ENCODE peak calls at places on chromosomes 6 and 20, in nine cellular contexts. P is CD8-positive, alpha-beta memory T cell; S is CD4-positive, CD25-positive, alpha-beta regulatory T cell; M is right cardiac atrium; F is small intestine; J is mammary epithelial cell; E is hepatocyte; A is cardiac muscle cell; X is ovary. U is an unnamed sample. For H3K4me1, the result is how much of the 10 kb centered on the place peaks cover.

GRCh38 chr6:6220718-6221117 is 99.7 kb downstream of the F13A1 start:
- DNase-seq in P (no peak), M (no peak), J (no peak), A (peak), X (no peak), S (no peak), E (no peak), F (no peak), U (no peak)

GRCh38 chr6:120077489-120077888 is 727.9 kb upstream of the MAN1A1 start:
- DNase-seq in S (no peak), X (no peak), P (no peak), M (peak), F (no peak), J (peak), E (peak), A (peak), U (no peak)

GRCh38 chr6:45724511-45724910 is 291.1 kb downstream of the CLIC5 start:
- DNase-seq in X (no peak), P (no peak), M (peak), J (peak), E (peak), S (no peak), A (no peak), F (peak), U (no peak)

GRCh38 chr20:48201881-48202280 is 416.6 kb upstream of the SULF2 start:
- DNase-seq in S (no peak), M (no peak), E (no peak), J (no peak), A (no peak), F (no peak), P (no peak), X (no peak), U (no peak)

GRCh38 chr20:20561841-20562240 is 150.6 kb downstream of the RALGAPA2 start:
- DNase-seq in M (no peak), J (no peak), A (no peak), S (no peak), E (no peak), X (no peak), P (no peak), F (no peak), U (no peak)

GRCh38 chr20:10137032-10137431 is 81.6 kb upstream of the SNAP25 start:
- DNase-seq in S (no peak), A (no peak), X (no peak), P (no peak), J (no peak), E (no peak), F (no peak), M (no peak), U (no peak)

GRCh38 chr6:23535071-23535470 is 590.9 kb upstream of the NRSN1 start:
- DNase-seq in P (no peak), E (no peak), F (no peak), A (no peak), J (no peak), X (no peak), M (no peak), S (no peak), U (no peak)

GRCh38 chr6:24078200-24078599 is 47.8 kb upstream of the NRSN1 start:
- DNase-seq in A (no peak), P (no peak), J (no peak), M (no peak), E (no peak), F (no peak), X (no peak), S (no peak), U (no peak)

GRCh38 chr6:52995913-52996685 is 1.0 kb upstream of the GSTA4 start:
- DNase-seq in A (peak), F (peak), M (peak), J (peak), P (peak), S (peak), E (peak), X (peak), U (peak)

GRCh38 chr6:42300185-42300584 is 82.5 kb upstream of the MRPS10 start:
- DNase-seq in A (no peak), X (no peak), F (no peak), P (no peak), S (no peak), E (no peak), J (no peak), M (no peak), U (no peak)

GRCh38 chr6:117487831-117488230 is 5.4 kb downstream of the DCBLD1 start:
- DNase-seq in X (no peak), J (no peak), P (no peak), F (no peak), E (no peak), A (no peak), S (no peak), M (no peak), U (no peak)

GRCh38 chr6:145026267-145026679 is 709.0 kb downstream of the EPM2A start:
- DNase-seq in A (no peak), M (no peak), X (no peak), S (no peak), J (no peak), E (no peak), F (no peak), P (no peak), U (no peak)

GRCh38 chr6:38207371-38207770 is 387.8 kb downstream of the ZFAND3 start:
- DNase-seq in X (no peak), E (no peak), M (no peak), J (no peak), F (no peak), A (no peak), S (no peak), P (no peak), U (no peak)

GRCh38 chr6:9138856-9139426 is 703.6 kb upstream of the SLC35B3 start:
- DNase-seq in P (no peak), J (no peak), X (no peak), S (no peak), F (no peak), M (no peak), A (no peak), E (no peak), U (no peak)

GRCh38 chr6:37371158-37372083 is 17.6 kb downstream of the RNF8 start:
- DNase-seq in P (no peak), A (no peak), X (no peak), J (no peak), S (no peak), F (no peak), E (no peak), M (no peak), U (no peak)

GRCh38 chr6:157497579-157497978 is 116.6 kb downstream of the ZDHHC14 start:
- DNase-seq in E (no peak), F (no peak), X (no peak), P (no peak), M (no peak), J (no peak), A (no peak), S (no peak), U (no peak)

GRCh38 chr20:4507288-4507719 is 214.4 kb upstream of the PRND start:
- DNase-seq in S (no peak), X (no peak), J (peak), F (no peak), P (no peak), M (no peak), A (no peak), E (no peak), U (no peak)

GRCh38 chr20:10060223-10060622 is 25.4 kb downstream of the ANKEF1 start:
- DNase-seq in P (no peak), F (no peak), A (no peak), E (no peak), J (no peak), S (no peak), M (no peak), X (no peak), U (no peak)

GRCh38 chr6:42099340-42100028 is 42.9 kb downstream of the C6orf132 start:
- DNase-seq in A (no peak), S (no peak), P (no peak), F (peak), X (no peak), J (peak), E (peak), M (no peak), U (no peak)

GRCh38 chr6:83055366-83055964 is 10.2 kb downstream of the UBE3D start:
- DNase-seq in F (peak), A (peak), P (peak), J (no peak), X (no peak), M (peak), S (peak), E (peak), U (peak)

GRCh38 chr20:667351-668034 is 8.1 kb downstream of the SCRT2 start:
- DNase-seq in P (peak), F (peak), X (no peak), A (peak), J (no peak), E (peak), S (peak), M (peak), U (no peak)

GRCh38 chr6:89749918-89750317 is 69.7 kb downstream of the MDN1 start:
- DNase-seq in S (no peak), P (no peak), A (no peak), E (no peak), J (no peak), M (no peak), F (no peak), X (no peak), U (no peak)

GRCh38 chr6:99151634-99152344 is 197.7 kb downstream of the FAXC start:
- DNase-seq in S (no peak), M (no peak), X (no peak), P (no peak), J (peak), E (peak), A (peak), F (peak), U (peak)

GRCh38 chr20:61042501-61043385 is 209.3 kb upstream of the CDH4 start:
- DNase-seq in J (peak), M (no peak), E (no peak), A (peak), S (no peak), F (no peak), X (no peak), P (no peak), U (no peak)

GRCh38 chr6:10412948-10413849 is 1.7 kb downstream of the TFAP2A start:
- DNase-seq in M (no peak), E (peak), P (no peak), S (no peak), A (no peak), X (no peak), J (peak), F (no peak), U (no peak)

GRCh38 chr20:58081842-58082241 is 146.6 kb downstream of the ANKRD60 start:
- DNase-seq in F (no peak), E (no peak), X (no peak), P (no peak), J (peak), A (no peak), S (no peak), M (no peak), U (no peak)

GRCh38 chr20:37498066-37498702 is 22.9 kb upstream of the NNAT start:
- DNase-seq in S (no peak), X (no peak), A (no peak), E (no peak), P (no peak), M (no peak), J (no peak), F (no peak), U (no peak)

GRCh38 chr6:39003072-39003471 is 45.5 kb upstream of the GLP1R start:
- DNase-seq in S (no peak), X (no peak), F (no peak), J (peak), E (no peak), A (peak), P (no peak), M (no peak), U (no peak)

GRCh38 chr6:122151768-122152167 is 247.7 kb upstream of the HSF2 start:
- DNase-seq in A (no peak), P (no peak), S (no peak), X (no peak), J (no peak), F (no peak), E (no peak), M (no peak), U (no peak)

GRCh38 chr6:109527989-109528388 is 45.0 kb upstream of the ZBTB24 start:
- DNase-seq in A (peak), X (no peak), J (peak), S (no peak), M (no peak), E (no peak), F (no peak), P (no peak), U (no peak)

GRCh38 chr6:146862508-146862919 is 263.7 kb downstream of the ADGB start:
- DNase-seq in F (no peak), J (no peak), X (no peak), M (no peak), E (no peak), S (no peak), P (no peak), A (no peak), U (no peak)

GRCh38 chr20:5914859-5915258 is 35.5 kb downstream of the TRMT6 start:
- DNase-seq in S (no peak), P (no peak), F (no peak), E (no peak), M (no peak), X (no peak), A (no peak), J (no peak), U (no peak)

GRCh38 chr6:168871535-168872106 is 382.0 kb downstream of the THBS2 start:
- DNase-seq in P (no peak), S (no peak), X (no peak), E (no peak), M (no peak), J (no peak), A (no peak), F (peak), U (no peak)

GRCh38 chr6:129679250-129679649 is 30.7 kb downstream of the ARHGAP18 start:
- DNase-seq in F (no peak), A (no peak), S (no peak), J (no peak), M (no peak), E (no peak), X (no peak), P (no peak), U (no peak)

GRCh38 chr6:91653954-91654843 is 1067.3 kb upstream of the MAP3K7 start:
- DNase-seq in P (no peak), J (no peak), X (no peak), E (no peak), F (no peak), A (no peak), S (no peak), M (no peak), U (peak)

GRCh38 chr6:112026933-112027332 is 27.0 kb upstream of the CCN6 start:
- DNase-seq in P (no peak), E (no peak), M (no peak), X (no peak), J (no peak), S (no peak), A (no peak), F (no peak), U (no peak)

GRCh38 chr6:11241793-11242201 is 9.3 kb upstream of the NEDD9 start:
- DNase-seq in S (no peak), E (peak), P (no peak), J (no peak), F (no peak), X (peak), A (peak), M (peak), U (no peak)

GRCh38 chr20:46151936-46152335 is 33.8 kb downstream of the CD40 start:
- DNase-seq in P (no peak), A (no peak), X (no peak), M (no peak), S (no peak), E (no peak), F (no peak), J (no peak), U (no peak)

GRCh38 chr6:16733085-16733484 is 28.2 kb downstream of the ATXN1 start:
- DNase-seq in F (no peak), A (no peak), P (no peak), X (no peak), M (peak), S (no peak), J (no peak), E (no peak), U (no peak)

GRCh38 chr6:136280032-136280609 is 9.5 kb downstream of the BCLAF1 start:
- DNase-seq in J (no peak), F (no peak), E (no peak), P (no peak), A (no peak), S (no peak), M (no peak), X (no peak), U (no peak)
- H3K4me1 ChIP-seq in J (under half), F (under half), E (under half), P (half or more), A (under half), S (half or more), M (under half), X (under half), U (under half)

GRCh38 chr20:2114106-2114505 is 12.5 kb downstream of the STK35 start:
- DNase-seq in S (no peak), A (no peak), P (no peak), J (no peak), E (no peak), F (no peak), X (no peak), M (no peak), U (no peak)

GRCh38 chr20:2109425-2110210 is 8.0 kb downstream of the STK35 start:
- DNase-seq in F (peak), A (peak), M (peak), S (no peak), E (peak), J (no peak), P (no peak), X (peak), U (no peak)

GRCh38 chr20:2114990-2115681 is 13.5 kb downstream of the STK35 start:
- DNase-seq in E (peak), A (no peak), M (peak), F (no peak), X (peak), P (no peak), J (no peak), S (no peak), U (no peak)

GRCh38 chr20:2114560-2114959 is 12.9 kb downstream of the STK35 start:
- DNase-seq in E (no peak), S (no peak), P (no peak), A (no peak), X (no peak), M (no peak), F (no peak), J (no peak), U (no peak)

GRCh38 chr20:2112910-2113309 is 11.3 kb downstream of the STK35 start:
- DNase-seq in E (no peak), A (no peak), X (no peak), P (no peak), S (no peak), F (no peak), J (no peak), M (no peak), U (no peak)
- H3K4me1 ChIP-seq in E (under half), A (under half), X (under half), P (half or more), S (half or more), F (under half), J (under half), M (under half), U (under half)

DNA sequence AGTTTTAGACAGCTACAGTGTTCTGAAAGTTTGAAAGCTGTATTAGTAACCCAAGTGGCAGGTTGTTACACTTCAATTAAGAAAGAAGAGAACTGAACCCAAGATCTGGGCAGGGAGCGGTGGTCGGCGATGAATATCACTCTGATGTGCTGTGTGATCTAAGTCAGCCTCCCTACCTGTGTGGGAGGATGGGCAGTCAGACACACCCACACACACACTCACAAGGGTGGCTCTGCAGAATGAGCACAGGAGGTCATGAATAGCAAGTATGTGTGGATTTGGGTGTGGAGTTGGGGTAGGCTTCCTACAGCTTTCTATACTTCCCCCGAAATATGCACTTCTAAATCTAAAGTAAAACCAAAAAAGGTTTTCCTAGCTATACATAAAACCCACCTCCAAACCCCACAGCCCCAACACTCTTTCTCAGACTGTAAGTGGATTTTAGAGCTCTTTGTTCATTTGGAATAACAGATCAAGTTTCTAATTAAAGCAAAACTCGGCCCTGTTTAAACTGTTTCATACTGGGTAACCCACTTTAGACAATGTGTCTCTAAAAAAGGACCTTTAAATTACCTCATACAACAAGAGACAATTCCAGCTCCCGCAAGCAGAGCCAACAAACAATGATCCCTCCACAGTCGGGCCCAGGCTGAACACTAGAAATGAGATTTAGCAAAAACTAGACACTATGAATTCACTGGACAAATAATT is 19.4 kb downstream of the TNFRSF21 start:
- DNase-seq in J (no peak), A (no peak), S (no peak), M (no peak), P (no peak), F (no peak), X (no peak), E (no peak), U (no peak)
- H3K4me1 ChIP-seq in J (under half), A (under half), S (under half), M (under half), P (under half), F (under half), X (under half), E (under half), U (under half)

GRCh38 chr6:32975886-32976285 is 7.5 kb downstream of the BRD2 start:
- DNase-seq in A (no peak), P (no peak), X (no peak), J (no peak), S (no peak), M (no peak), E (no peak), F (no peak), U (no peak)
- H3K4me1 ChIP-seq in A (under half), P (under half), X (under half), J (under half), S (under half), M (under half), E (under half), F (under half), U (under half)

U was measured in NT2/D1.